ENCODE peak calls at places on chromosomes 4 and X, in nine cellular contexts. O is bronchial epithelial cell, L is cardiac fibroblast, N is endothelial cell, Q is iPS-NIHi11, D is suprapubic skin, V is T-helper 9 cell, A is NCI-H460, S is pons. X is an unnamed sample.

GRCh38 chr4:121277194-121278105 is 103.4 kb downstream of the QRFPR start:
- DNase-seq in O (peak), L (peak), N (peak), Q (peak), D (no peak), V (no peak), A (peak), S (no peak), X (no peak)

GRCh38 chr4:169037491-169037890 is 27.4 kb upstream of the CBR4 start:
- DNase-seq in O (no peak), L (no peak), N (no peak), Q (no peak), D (no peak), V (no peak), A (no peak), S (no peak), X (no peak)

GRCh38 chrX:21843179-21843578 is 3.8 kb downstream of the MBTPS2 start:
- DNase-seq in O (no peak), L (no peak), N (no peak), Q (no peak), D (no peak), V (no peak), A (no peak), S (no peak), X (no peak)

GRCh38 chr4:156774422-156774821 is 197.2 kb downstream of the PDGFC start:
- DNase-seq in O (peak), L (peak), N (no peak), Q (no peak), D (no peak), V (no peak), A (no peak), S (no peak), X (no peak)

GRCh38 chr4:189121336-189121735 is 819.3 kb upstream of the FRG1 start:
- DNase-seq in O (no peak), L (no peak), N (no peak), Q (no peak), D (no peak), V (no peak), A (no peak), S (no peak), X (no peak)

GRCh38 chr4:170423137-170423536 is 333.4 kb upstream of the AADAT start:
- DNase-seq in O (peak), L (peak), N (no peak), Q (no peak), D (no peak), V (no peak), A (no peak), S (no peak), X (no peak)

GRCh38 chr4:88659061-88659889 is 38.4 kb downstream of the NAP1L5 start:
- DNase-seq in O (peak), L (peak), N (peak), Q (peak), D (no peak), V (no peak), A (peak), S (peak), X (peak)

GRCh38 chr4:152892985-152893384 is 43.1 kb upstream of the FHDC1 start:
- DNase-seq in O (no peak), L (no peak), N (no peak), Q (no peak), D (no peak), V (no peak), A (no peak), S (no peak), X (no peak)

GRCh38 chr4:184416913-184417734 is 57.2 kb downstream of the IRF2 start:
- DNase-seq in O (no peak), L (peak), N (no peak), Q (no peak), D (no peak), V (no peak), A (no peak), S (no peak), X (peak)

GRCh38 chr4:147625733-147626132 is 8.5 kb downstream of the TMEM184C start:
- DNase-seq in O (no peak), L (no peak), N (no peak), Q (no peak), D (no peak), V (no peak), A (no peak), S (no peak), X (no peak)

GRCh38 chr4:32519060-32519459 is 1798.9 kb downstream of the PCDH7 start:
- DNase-seq in O (peak), L (peak), N (no peak), Q (peak), D (no peak), V (no peak), A (no peak), S (no peak), X (no peak)

GRCh38 chrX:109301177-109301576 is 180.7 kb downstream of the GUCY2F start:
- DNase-seq in O (no peak), L (no peak), N (no peak), Q (no peak), D (no peak), V (no peak), A (no peak), S (no peak), X (no peak)

GRCh38 chr4:55366621-55367020 is 20.6 kb downstream of the SRD5A3 start:
- DNase-seq in O (no peak), L (no peak), N (no peak), Q (no peak), D (no peak), V (no peak), A (no peak), S (no peak), X (no peak)

GRCh38 chr4:188109157-188109755 is at the start of gene TRIML2:
- DNase-seq in O (peak), L (peak), N (no peak), Q (no peak), D (no peak), V (no peak), A (peak), S (no peak), X (no peak)

GRCh38 chr4:140213116-140213515 is 59.1 kb upstream of the MAML3 start:
- DNase-seq in O (peak), L (no peak), N (no peak), Q (no peak), D (no peak), V (no peak), A (no peak), S (no peak), X (no peak)

GRCh38 chr4:7279902-7280301 is 87.6 kb downstream of the SORCS2 start:
- DNase-seq in O (peak), L (no peak), N (no peak), Q (no peak), D (no peak), V (no peak), A (no peak), S (no peak), X (no peak)

GRCh38 chr4:158722291-158722916 is 792 bp downstream of the PPID start:
- DNase-seq in O (peak), L (peak), N (no peak), Q (peak), D (no peak), V (no peak), A (no peak), S (peak), X (peak)

GRCh38 chr4:61180405-61180804 is 19.7 kb upstream of the ADGRL3 start:
- DNase-seq in O (no peak), L (no peak), N (no peak), Q (no peak), D (no peak), V (no peak), A (no peak), S (no peak), X (no peak)

GRCh38 chr4:121380448-121381147 is at the start of gene QRFPR:
- DNase-seq in O (peak), L (peak), N (peak), Q (peak), D (no peak), V (no peak), A (no peak), S (no peak), X (no peak)

GRCh38 chr4:132642196-132642817 is 506.8 kb upstream of the PCDH10 start:
- DNase-seq in O (peak), L (peak), N (peak), Q (peak), D (no peak), V (no peak), A (peak), S (peak), X (peak)

GRCh38 chr4:86675548-86675947 is 81.4 kb downstream of the PTPN13 start:
- DNase-seq in O (no peak), L (no peak), N (no peak), Q (no peak), D (no peak), V (no peak), A (no peak), S (no peak), X (no peak)

GRCh38 chr4:183955666-183956065 is 50.6 kb downstream of the STOX2 start:
- DNase-seq in O (no peak), L (no peak), N (no peak), Q (no peak), D (no peak), V (no peak), A (no peak), S (no peak), X (no peak)

GRCh38 chrX:44071070-44071645 is 98.0 kb upstream of the NDP start:
- DNase-seq in O (no peak), L (no peak), N (no peak), Q (no peak), D (no peak), V (no peak), A (no peak), S (no peak), X (no peak)

GRCh38 chrX:50068293-50068568 is 132.6 kb downstream of the AKAP4 start:
- DNase-seq in O (peak), L (no peak), N (no peak), Q (no peak), D (no peak), V (no peak), A (no peak), S (no peak), X (no peak)

GRCh38 chr4:11408569-11408968 is 20.1 kb downstream of the HS3ST1 start:
- DNase-seq in O (no peak), L (no peak), N (no peak), Q (no peak), D (no peak), V (no peak), A (no peak), S (no peak), X (no peak)

GRCh38 chr4:187209921-187210613 is 486.4 kb upstream of the FAT1 start:
- DNase-seq in O (peak), L (peak), N (no peak), Q (no peak), D (no peak), V (no peak), A (no peak), S (no peak), X (no peak)

GRCh38 chr4:141037441-141037840 is 95.8 kb downstream of the RNF150 start:
- DNase-seq in O (no peak), L (no peak), N (no peak), Q (no peak), D (no peak), V (no peak), A (no peak), S (no peak), X (no peak)

GRCh38 chr4:5638316-5638715 is 70.0 kb downstream of the EVC2 start:
- DNase-seq in O (peak), L (peak), N (no peak), Q (no peak), D (no peak), V (no peak), A (no peak), S (no peak), X (no peak)

GRCh38 chr4:5100336-5100735 is 49.1 kb downstream of the STK32B start:
- DNase-seq in O (no peak), L (no peak), N (no peak), Q (no peak), D (no peak), V (no peak), A (no peak), S (no peak), X (no peak)

GRCh38 chr4:88350786-88351185 is 27.9 kb upstream of the HERC6 start:
- DNase-seq in O (no peak), L (no peak), N (no peak), Q (no peak), D (no peak), V (no peak), A (no peak), S (no peak), X (no peak)

GRCh38 chrX:78652971-78653822 is 5.9 kb downstream of the RTL3 start:
- DNase-seq in O (peak), L (peak), N (no peak), Q (peak), D (no peak), V (no peak), A (no peak), S (peak), X (peak)

GRCh38 chr4:47510036-47510435 is 25.0 kb downstream of the ATP10D start:
- DNase-seq in O (no peak), L (no peak), N (no peak), Q (no peak), D (no peak), V (no peak), A (no peak), S (no peak), X (no peak)

GRCh38 chrX:50594788-50595187 is 124.2 kb upstream of the DGKK start:
- DNase-seq in O (no peak), L (peak), N (peak), Q (peak), D (no peak), V (no peak), A (no peak), S (peak), X (no peak)

GRCh38 chrX:108537005-108537404 is 97.4 kb downstream of the COL4A5 start:
- DNase-seq in O (peak), L (peak), N (peak), Q (peak), D (no peak), V (no peak), A (peak), S (peak), X (peak)

GRCh38 chrX:37745354-37745753 is 34.5 kb upstream of the CYBB start:
- DNase-seq in O (peak), L (peak), N (peak), Q (peak), D (no peak), V (peak), A (peak), S (peak), X (peak)

GRCh38 chr4:85431156-85431555 is 43.8 kb upstream of the ARHGAP24 start:
- DNase-seq in O (peak), L (no peak), N (no peak), Q (no peak), D (no peak), V (no peak), A (no peak), S (no peak), X (no peak)

GRCh38 chrX:115897956-115898355 is 272.6 kb upstream of the AGTR2 start:
- DNase-seq in O (no peak), L (no peak), N (no peak), Q (no peak), D (no peak), V (no peak), A (no peak), S (no peak), X (no peak)

GRCh38 chr4:183182873-183183725 is 84.0 kb downstream of the WWC2 start:
- DNase-seq in O (peak), L (peak), N (peak), Q (peak), D (no peak), V (peak), A (peak), S (no peak), X (peak)

GRCh38 chrX:3659761-3660160 is 53.7 kb downstream of the PRKX start:
- DNase-seq in O (no peak), L (peak), N (no peak), Q (no peak), D (no peak), V (no peak), A (no peak), S (no peak), X (no peak)

X was measured in Kasumi-1.